ENCODE peak calls at places on chromosomes 12 and 14, in nine cellular contexts. V, I, B, U, G, M, L, X and N are unnamed samples. For H3K4me1 and H3K27me3, the result is how much of the 10 kb centered on the place peaks cover.

GRCh38 chr14:49497725-49498348 is 88.3 kb downstream of the RPS29 start:
- DNase-seq in L (peak), M (peak), G (peak), I (peak), V (peak), X (no peak), B (no peak), U (peak), N (no peak)

GRCh38 chr14:22900088-22900799 is 17.2 kb downstream of the REM2 start:
- DNase-seq in B (no peak), V (peak), U (peak), G (no peak), I (peak), M (peak), L (peak), X (no peak), N (peak)

GRCh38 chr14:64387232-64387737 is 868 bp upstream of the MTHFD1 start:
- DNase-seq in M (no peak), I (no peak), X (no peak), U (no peak), L (peak), B (no peak), V (peak), G (no peak), N (peak)

GRCh38 chr14:85934123-85934885 is 404.4 kb downstream of the FLRT2 start:
- DNase-seq in L (peak), M (peak), I (peak), U (peak), X (peak), B (peak), G (no peak), V (peak), N (no peak)

GRCh38 chr14:68945190-68945584 is 33.9 kb downstream of the ACTN1 start:
- DNase-seq in G (no peak), L (no peak), V (no peak), X (no peak), M (no peak), U (no peak), I (no peak), B (peak), N (no peak)

GRCh38 chr14:101914083-101914482 is 50.3 kb upstream of the DYNC1H1 start:
- DNase-seq in I (no peak), B (no peak), U (no peak), X (no peak), V (no peak), L (no peak), M (no peak), G (no peak), N (no peak)

GRCh38 chr12:553216-554000 is 93.7 kb downstream of the B4GALNT3 start:
- DNase-seq in X (no peak), L (peak), G (no peak), B (no peak), V (no peak), M (peak), I (no peak), U (no peak), N (no peak)

GRCh38 chr14:88481794-88482193 is 73.0 kb downstream of the PTPN21 start:
- DNase-seq in B (peak), M (no peak), G (no peak), V (no peak), U (no peak), X (no peak), I (no peak), L (no peak), N (no peak)

GRCh38 chr14:21526672-21527319 is 650 bp upstream of the SALL2 start:
- DNase-seq in U (no peak), M (no peak), I (no peak), X (no peak), B (no peak), G (no peak), V (no peak), L (no peak), N (no peak)

GRCh38 chr14:39740454-39740853 is 308.2 kb upstream of the FBXO33 start:
- DNase-seq in M (no peak), L (no peak), V (no peak), X (no peak), U (no peak), B (no peak), G (no peak), I (no peak), N (no peak)

GRCh38 chr14:61107148-61107641 is 126.2 kb downstream of the SLC38A6 start:
- DNase-seq in B (peak), X (peak), I (no peak), U (peak), G (no peak), L (no peak), M (no peak), V (no peak), N (no peak)

GRCh38 chr12:38906482-38907170 is 1.2 kb upstream of the CPNE8 start:
- DNase-seq in X (peak), I (peak), V (peak), B (peak), M (peak), L (peak), G (no peak), U (peak), N (peak)

GRCh38 chr12:11075642-11076041 is 13.5 kb upstream of the TAS2R46 start:
- DNase-seq in G (no peak), M (no peak), L (no peak), I (no peak), V (no peak), B (no peak), X (no peak), U (no peak), N (no peak)

GRCh38 chr12:11981174-11981733 is 89.5 kb upstream of the BCL2L14 start:
- DNase-seq in M (peak), G (no peak), U (no peak), X (no peak), V (no peak), I (no peak), B (no peak), L (no peak), N (no peak)

GRCh38 chr14:77301103-77301502 is 19.6 kb downstream of the POMT2 start:
- DNase-seq in B (peak), U (peak), I (peak), G (peak), M (peak), V (peak), L (peak), X (peak), N (peak)

GRCh38 chr12:131833896-131834641 is 5.9 kb downstream of the MMP17 start:
- DNase-seq in U (no peak), V (peak), X (peak), L (no peak), G (no peak), I (peak), B (no peak), M (no peak), N (no peak)

GRCh38 chr14:72863216-72864006 is 30.5 kb downstream of the DPF3 start:
- DNase-seq in X (no peak), M (no peak), I (no peak), U (no peak), V (no peak), B (no peak), G (no peak), L (no peak), N (no peak)

GRCh38 chr14:34027990-34028490 is 77.2 kb upstream of the EGLN3 start:
- DNase-seq in I (no peak), L (no peak), U (no peak), M (no peak), B (no peak), G (no peak), V (no peak), X (no peak), N (no peak)

GRCh38 chr12:52058631-52059324 is 7.5 kb downstream of the NR4A1 start:
- DNase-seq in V (no peak), L (no peak), G (no peak), M (no peak), I (peak), X (peak), U (peak), B (peak), N (no peak)

GRCh38 chr12:108305520-108305919 is 33.6 kb downstream of the CMKLR1 start:
- DNase-seq in U (peak), I (peak), V (peak), B (peak), L (no peak), M (no peak), G (no peak), X (peak), N (no peak)

DNA sequence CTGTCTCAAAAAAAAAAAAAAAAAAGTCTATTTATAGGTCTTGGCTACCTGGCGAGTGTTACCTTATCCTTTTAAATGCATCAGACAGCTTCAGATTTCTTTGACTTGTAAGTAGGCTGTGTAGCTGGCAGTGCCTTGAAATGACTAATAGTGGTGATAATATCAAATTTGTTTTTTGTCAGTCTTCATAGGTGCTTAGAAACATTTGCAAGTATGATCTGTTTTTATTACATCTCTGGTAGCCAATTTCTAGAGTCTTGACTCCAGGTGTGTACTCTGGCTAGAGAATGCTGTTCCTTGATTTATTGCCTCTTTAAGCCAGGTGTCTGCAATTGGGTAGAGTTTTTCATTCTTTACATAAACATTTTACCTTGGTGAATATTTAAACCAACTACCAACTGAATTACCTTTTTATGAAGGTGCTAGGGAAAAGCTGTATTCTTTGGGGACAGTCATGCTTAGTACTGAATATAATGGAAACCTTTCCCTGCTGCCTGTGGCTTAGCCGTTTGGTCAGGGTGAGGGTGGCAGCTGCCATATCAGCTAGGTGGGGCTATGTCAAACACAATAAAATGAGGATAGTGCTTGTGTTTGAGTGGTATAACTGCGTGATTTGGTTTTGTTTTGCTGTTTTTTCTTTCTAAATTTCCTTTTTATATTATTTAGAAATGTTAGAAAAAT is 32.7 kb downstream of the MLXIP start:
- DNase-seq in I (no peak), X (no peak), M (no peak), G (no peak), L (peak), B (no peak), V (no peak), U (no peak), N (peak)
- H3K4me3 ChIP-seq in I (no peak), X (no peak), M (no peak), G (no peak), L (no peak), B (no peak), V (no peak), U (no peak), N (no peak)

DNA sequence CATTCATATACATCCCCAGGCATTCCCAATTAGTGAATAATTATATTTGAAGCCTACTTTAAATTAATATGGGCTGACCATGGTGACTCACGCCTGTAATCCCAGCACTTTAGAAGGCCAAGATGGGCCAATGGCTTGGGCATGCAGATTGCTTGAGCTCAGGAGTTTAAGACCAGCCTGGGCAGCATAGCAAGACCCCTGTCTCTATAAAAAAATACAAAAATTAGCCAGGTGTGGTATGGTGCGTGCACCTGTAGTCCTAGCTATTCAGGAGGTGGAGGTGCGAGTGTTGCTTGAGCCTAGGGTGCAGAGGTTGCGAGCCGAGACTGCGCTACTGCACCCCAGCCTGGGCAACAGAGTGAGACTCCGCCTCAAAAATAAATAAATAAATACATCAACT is 7.6 kb upstream of the ARID2 start:
- DNase-seq in L (no peak), V (no peak), B (no peak), G (no peak), M (no peak), X (no peak), I (no peak), U (no peak), N (no peak)
- H3K4me1 ChIP-seq in L (under half), V (under half), B (under half), G (under half), M (half or more), X (under half), I (under half), U (under half), N (under half)

DNA sequence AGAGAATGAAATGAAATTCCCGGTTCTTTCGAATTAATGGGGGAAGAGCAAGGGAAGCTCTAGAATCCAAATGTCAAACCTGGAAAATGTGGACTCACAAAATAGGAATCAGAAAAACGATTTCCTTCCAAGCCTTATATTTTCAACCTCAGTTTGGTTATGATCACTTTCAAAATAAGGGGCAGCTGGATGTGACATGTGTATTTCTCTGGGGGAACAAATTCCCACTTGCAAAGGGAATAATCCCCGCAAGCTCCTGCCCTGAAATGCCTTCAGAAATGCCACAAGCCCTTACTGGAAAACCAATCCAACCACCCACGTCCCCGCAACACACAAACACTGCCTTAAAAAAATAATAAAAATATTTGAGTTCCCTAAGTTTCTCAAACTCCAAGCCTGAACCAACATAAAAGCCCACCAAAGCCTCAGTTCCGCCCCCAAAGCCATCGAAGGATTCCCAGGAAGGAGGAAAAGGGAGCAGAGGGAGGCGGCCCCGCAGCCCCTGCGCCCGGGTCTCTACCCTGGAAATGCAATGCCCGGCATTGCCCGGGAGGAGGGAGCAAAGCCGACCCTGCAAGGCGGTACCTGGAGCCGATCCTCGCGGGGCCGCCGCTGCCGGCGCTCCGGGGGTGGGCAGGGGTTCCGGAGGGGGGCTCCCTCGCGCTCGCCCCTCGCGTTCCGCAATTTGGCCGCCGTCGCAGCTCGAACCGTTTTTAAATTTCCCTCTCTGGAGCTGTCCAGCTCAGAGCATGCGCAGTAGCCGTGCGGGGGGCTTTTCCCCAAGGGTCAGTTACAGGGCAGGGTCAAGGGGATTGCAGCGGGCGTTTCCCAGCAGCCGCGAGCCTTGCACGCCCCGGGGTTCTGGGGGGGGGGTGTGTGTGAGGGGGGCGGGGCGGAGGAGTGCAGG is at the start of gene FOXN4:
- DNase-seq in L (no peak), B (no peak), V (peak), M (no peak), G (no peak), I (peak), X (no peak), U (no peak), N (peak)
- H3K27me3 ChIP-seq in L (under half), B (half or more), V (half or more), M (under half), G (under half), I (under half), X (under half), U (half or more), N (under half)

DNA sequence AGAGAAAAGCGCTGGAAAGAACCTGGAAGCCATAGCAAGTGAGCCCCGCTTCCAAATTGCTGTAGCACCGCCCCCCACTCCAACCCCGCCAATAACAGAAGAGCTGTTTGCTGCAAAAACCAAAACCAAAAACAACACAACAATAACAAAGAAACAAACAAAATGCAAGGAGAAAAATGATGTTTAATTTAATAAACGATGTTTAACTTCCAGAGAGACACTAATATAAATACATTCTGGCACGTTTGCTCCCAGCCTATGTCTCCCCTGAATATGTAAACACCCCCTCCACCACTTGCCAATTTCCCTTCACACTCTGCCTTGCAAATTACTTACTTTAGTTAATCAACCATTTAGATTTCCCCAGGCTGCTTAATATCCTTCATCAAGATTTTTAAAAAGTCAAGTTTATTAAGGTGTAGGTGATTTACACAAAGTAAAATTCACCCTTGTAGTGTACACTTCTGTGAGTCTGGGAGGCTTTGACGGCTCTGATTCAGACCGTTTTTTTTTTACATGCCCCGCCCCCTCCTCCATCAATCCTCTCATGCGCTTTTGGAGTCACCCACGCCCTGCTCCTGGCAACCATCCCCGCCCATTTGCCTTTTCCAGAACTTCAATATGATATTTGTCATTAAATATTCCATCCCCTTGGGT is 482 bp upstream of the IFI27L2 start:
- DNase-seq in G (no peak), V (peak), B (peak), U (peak), M (peak), I (no peak), X (peak), L (no peak), N (no peak)
- H3K4me3 ChIP-seq in G (peak), V (peak), B (peak), U (peak), M (peak), I (peak), X (peak), L (peak), N (peak)

DNA sequence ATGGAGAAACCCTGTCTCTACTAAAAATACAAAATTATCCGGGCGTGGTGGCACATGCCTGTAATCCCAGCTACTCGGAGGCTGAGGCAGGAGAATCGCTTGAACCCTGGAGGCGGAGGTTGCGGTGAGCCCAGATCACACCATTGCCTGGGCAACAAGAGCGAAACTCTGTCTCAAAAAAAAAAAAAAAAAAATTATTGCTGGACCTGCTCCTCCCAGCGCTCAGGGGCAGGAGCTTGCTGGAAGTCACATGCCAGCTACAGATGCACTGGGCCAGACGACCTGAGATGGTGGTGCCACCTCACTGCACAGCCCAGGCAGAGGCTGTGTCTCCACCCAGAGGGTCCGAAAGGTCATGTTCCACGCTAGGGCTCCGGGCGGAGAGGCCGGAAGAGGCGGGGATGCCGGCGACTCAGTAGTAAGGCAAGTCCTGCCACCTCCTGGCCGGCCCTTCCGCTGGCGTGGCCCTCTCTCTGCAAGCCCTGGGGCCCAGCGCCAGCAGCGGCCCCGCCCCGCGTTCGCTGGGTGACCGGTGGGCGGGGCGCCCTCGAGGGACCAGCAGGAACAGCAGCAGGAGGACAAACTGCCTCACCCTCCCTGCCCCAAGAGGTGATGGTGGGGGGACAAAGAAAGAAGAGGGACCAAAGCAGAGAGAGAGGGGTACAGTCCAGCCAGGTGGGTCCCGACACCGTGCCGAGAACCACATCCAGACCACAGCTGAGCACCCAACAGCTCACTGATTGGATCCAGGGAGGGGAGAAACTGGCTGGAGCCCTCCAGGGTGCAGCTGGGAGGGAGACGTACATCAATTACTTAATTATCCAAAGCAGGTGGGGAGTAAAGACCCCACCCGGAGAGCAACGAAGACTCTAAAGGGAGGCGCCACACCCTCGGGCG is 3.6 kb upstream of the RHOF start:
- DNase-seq in X (peak), I (peak), M (no peak), B (peak), L (peak), V (peak), G (no peak), U (peak), N (peak)
- H3K4me1 ChIP-seq in X (under half), I (under half), M (under half), B (half or more), L (under half), V (half or more), G (under half), U (half or more), N (half or more)

GRCh38 chr12:123763093-123763492 is 992 bp downstream of the DNAH10 start:
- DNase-seq in X (no peak), G (peak), V (no peak), U (no peak), L (peak), M (no peak), I (no peak), B (no peak), N (peak)
- H3K27me3 ChIP-seq in X (under half), G (under half), V (under half), U (under half), L (under half), M (under half), I (under half), B (under half), N (under half)

GRCh38 chr12:106345739-106346138 is 11.8 kb upstream of the POLR3B start:
- DNase-seq in G (peak), I (peak), V (no peak), U (peak), X (no peak), M (peak), B (peak), L (peak), N (peak)
- H3K4me3 ChIP-seq in G (no peak), I (no peak), V (no peak), U (no peak), X (no peak), M (no peak), B (no peak), L (no peak), N (no peak)